ENCODE peak calls at places on chromosome 2, in four cellular contexts. L, Z, Y and T are unnamed samples.

GRCh38 chr2:137966043-137966442 is 1.8 kb downstream of the HNMT start:
- DNase-seq in Z (no peak), Y (no peak), L (no peak), T (no peak)

GRCh38 chr2:12050381-12050780 is 303.9 kb downstream of the LPIN1 start:
- DNase-seq in L (peak), Y (peak), Z (peak), T (peak)

GRCh38 chr2:54579682-54580349 is 123.7 kb downstream of the SPTBN1 start:
- DNase-seq in L (no peak), Z (no peak), Y (no peak), T (peak)

GRCh38 chr2:73641767-73642062 is 507 bp downstream of the NAT8 start:
- DNase-seq in Z (no peak), L (no peak), Y (no peak), T (no peak)

GRCh38 chr2:202317080-202317859 is 51.7 kb downstream of the NOP58 start:
- DNase-seq in Y (no peak), L (peak), Z (no peak), T (peak)

GRCh38 chr2:41657231-41657630 is 390.6 kb upstream of the PKDCC start:
- DNase-seq in Y (no peak), L (no peak), Z (no peak), T (no peak)

GRCh38 chr2:179518891-179519290 is 254.3 kb upstream of the SESTD1 start:
- DNase-seq in Z (no peak), Y (no peak), L (no peak), T (no peak)

GRCh38 chr2:219441451-219442205 is 7.0 kb downstream of the SPEG start:
- DNase-seq in Y (no peak), L (no peak), Z (peak), T (peak)

GRCh38 chr2:239238839-239239606 is 161.8 kb downstream of the HDAC4 start:
- DNase-seq in Z (no peak), L (no peak), Y (no peak), T (no peak)